ENCODE peak calls at places on chromosomes 5 and 9, in eight cellular contexts. O, R, S, X, W, A, E and V are unnamed samples.

GRCh38 chr5:31889131-31889561 is 250.2 kb downstream of the PDZD2 start:
- DNase-seq in E (no peak), X (no peak), S (no peak), W (peak), R (peak), O (no peak), A (no peak), V (no peak)

GRCh38 chr9:127524373-127524772 is 73.1 kb downstream of the LRSAM1 start:
- DNase-seq in A (no peak), O (no peak), W (no peak), X (no peak), E (no peak), S (no peak), R (no peak), V (no peak)

GRCh38 chr9:127776195-127776918 is 2.1 kb downstream of the SH2D3C start:
- DNase-seq in R (peak), O (no peak), W (no peak), E (no peak), S (no peak), X (no peak), A (no peak), V (no peak)

GRCh38 chr9:74865177-74865576 is 22.5 kb downstream of the TRPM6 start:
- DNase-seq in E (no peak), R (no peak), O (no peak), X (no peak), A (no peak), W (no peak), S (no peak), V (no peak)

GRCh38 chr5:143182106-143182505 is 221.4 kb downstream of the NR3C1 start:
- DNase-seq in W (no peak), A (no peak), E (no peak), O (no peak), S (no peak), R (no peak), X (no peak), V (no peak)

GRCh38 chr9:113538131-113538530 is 74.6 kb downstream of the RGS3 start:
- DNase-seq in E (no peak), R (no peak), O (peak), W (no peak), S (no peak), X (peak), A (no peak), V (no peak)

GRCh38 chr9:76913467-76913866 is 7.6 kb upstream of the PRUNE2 start:
- DNase-seq in S (no peak), W (no peak), O (no peak), A (no peak), E (no peak), R (no peak), X (no peak), V (no peak)

GRCh38 chr5:36573441-36573840 is 33.0 kb upstream of the SLC1A3 start:
- DNase-seq in S (no peak), R (no peak), X (no peak), W (no peak), A (peak), O (no peak), E (peak), V (peak)

GRCh38 chr9:70367305-70367930 is 47.0 kb downstream of the KLF9 start:
- DNase-seq in X (no peak), E (no peak), S (no peak), O (no peak), R (no peak), W (no peak), A (no peak), V (no peak)

GRCh38 chr5:110321117-110321516 is 405.4 kb downstream of the TMEM232 start:
- DNase-seq in R (no peak), W (no peak), S (no peak), O (no peak), E (no peak), A (no peak), X (no peak), V (no peak)

GRCh38 chr9:116134981-116135380 is 18.6 kb upstream of the PAPPA start:
- DNase-seq in R (no peak), A (no peak), W (no peak), S (no peak), O (no peak), E (no peak), X (no peak), V (no peak)

GRCh38 chr5:107218457-107219193 is 452.1 kb downstream of the EFNA5 start:
- DNase-seq in R (no peak), A (peak), E (no peak), W (no peak), S (no peak), O (no peak), X (no peak), V (peak)

GRCh38 chr9:91047529-91047928 is 245.9 kb downstream of the SYK start:
- DNase-seq in X (no peak), S (no peak), E (no peak), O (no peak), W (no peak), R (no peak), A (no peak), V (peak)

GRCh38 chr5:132883261-132883834 is 9.9 kb downstream of the LEAP2 start:
- DNase-seq in W (peak), X (peak), A (no peak), O (peak), S (peak), R (peak), E (peak), V (peak)

GRCh38 chr9:93081081-93081529 is 14.9 kb upstream of the CARD19 start:
- DNase-seq in X (peak), O (peak), W (no peak), R (no peak), S (no peak), E (no peak), A (no peak), V (no peak)

GRCh38 chr5:127702913-127703575 is at the start of gene CCDC192:
- DNase-seq in A (no peak), O (no peak), W (no peak), S (no peak), X (no peak), E (no peak), R (no peak), V (no peak)

GRCh38 chr9:108672475-108673065 is 183.2 kb downstream of the ACTL7B start:
- DNase-seq in O (no peak), A (no peak), R (no peak), W (no peak), X (no peak), S (no peak), E (no peak), V (peak)

GRCh38 chr5:140690376-140690932 is 716 bp downstream of the HARS1 start:
- DNase-seq in A (no peak), X (no peak), R (no peak), O (no peak), E (no peak), S (no peak), W (no peak), V (no peak)

GRCh38 chr5:31614147-31615030 is 24.5 kb upstream of the PDZD2 start:
- DNase-seq in O (no peak), A (no peak), X (no peak), E (no peak), W (no peak), R (no peak), S (peak), V (no peak)

GRCh38 chr5:139797335-139797734 is 1.7 kb downstream of the PSD2 start:
- DNase-seq in A (no peak), O (no peak), R (no peak), S (no peak), X (no peak), E (no peak), W (no peak), V (no peak)

GRCh38 chr5:141960449-141961323 is 2.7 kb upstream of the PCDH12 start:
- DNase-seq in O (peak), S (peak), W (peak), R (peak), A (peak), E (peak), X (peak), V (peak)

GRCh38 chr5:6488021-6488420 is 39.4 kb downstream of the UBE2QL1 start:
- DNase-seq in W (no peak), X (no peak), S (no peak), R (no peak), A (no peak), O (no peak), E (no peak), V (no peak)

DNA sequence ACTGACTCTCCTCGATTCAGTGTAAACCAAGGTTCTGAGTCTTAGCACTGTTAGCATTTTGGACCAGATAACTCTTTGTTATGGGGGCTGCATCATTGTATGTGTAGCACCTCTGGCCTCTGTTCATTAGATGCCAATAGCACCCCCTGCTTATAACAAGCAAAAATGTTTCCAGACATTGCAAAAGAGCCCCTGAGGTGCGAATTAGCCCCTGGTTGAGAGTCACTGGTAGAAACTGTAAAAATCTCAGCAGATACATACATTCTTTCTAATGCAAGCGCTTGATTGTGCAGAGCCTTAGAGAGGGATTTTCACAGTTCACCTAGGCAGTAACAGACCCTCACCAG is 2.8 kb downstream of the ADRB2 start:
- DNase-seq in A (no peak), R (no peak), O (no peak), S (no peak), W (no peak), E (no peak), X (no peak), V (no peak)
- H3K4me3 ChIP-seq in A (no peak), R (no peak), O (peak), S (peak), W (peak), E (peak), X (peak), V (peak)

DNA sequence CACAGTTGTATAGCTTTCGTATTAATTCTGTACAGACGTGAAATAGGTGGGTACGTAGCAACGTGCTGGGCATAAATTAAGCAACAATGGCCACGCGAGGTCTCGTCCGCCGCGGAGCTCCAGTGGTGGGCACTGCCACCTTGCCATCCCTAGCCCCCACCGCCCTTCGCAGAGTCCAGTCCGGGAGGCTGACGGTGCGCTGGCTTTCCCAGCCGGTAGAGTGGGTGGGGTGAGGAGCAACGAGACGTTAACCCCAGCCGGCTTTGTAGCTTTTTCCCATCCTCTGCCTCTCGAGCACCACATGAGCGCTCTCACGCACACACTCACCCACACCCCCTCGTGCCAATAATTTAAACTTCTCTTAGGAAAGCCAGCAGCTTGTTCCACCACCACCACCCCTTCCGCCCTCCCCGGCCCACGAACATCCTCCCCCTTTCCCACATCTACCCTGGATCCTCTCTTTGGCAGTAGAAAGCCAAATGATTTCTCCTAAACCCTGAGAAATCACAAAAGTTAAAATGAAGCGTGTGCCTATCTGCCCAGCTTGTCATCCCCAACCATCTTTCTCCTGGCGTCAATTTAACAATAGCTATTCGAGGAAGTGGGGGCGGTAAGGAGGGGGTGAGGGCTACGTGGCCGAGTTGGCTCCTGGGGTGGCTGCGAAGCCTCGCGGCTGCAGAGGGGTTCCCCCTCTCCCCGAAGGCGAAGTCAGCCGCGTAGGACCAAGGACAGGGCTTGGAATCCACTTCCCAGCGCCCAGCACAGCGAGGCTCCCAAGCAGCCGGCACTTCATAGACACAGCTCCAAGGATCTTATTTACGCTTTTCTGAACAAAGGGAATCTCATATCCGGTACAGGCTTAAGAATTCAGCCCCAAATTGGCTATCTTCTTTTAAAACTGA is 1.5 kb downstream of the ELAVL2 start:
- DNase-seq in W (no peak), O (no peak), X (no peak), S (peak), A (no peak), E (no peak), R (peak), V (peak)
- H3K4me3 ChIP-seq in W (peak), O (peak), X (no peak), S (peak), A (peak), E (no peak), R (no peak), V (peak)

GRCh38 chr9:4987996-4988421 is 2.9 kb downstream of the JAK2 start:
- DNase-seq in X (no peak), R (peak), O (peak), W (peak), E (peak), A (peak), S (peak), V (peak)
- H3K4me3 ChIP-seq in X (peak), R (no peak), O (peak), W (peak), E (no peak), A (peak), S (peak), V (no peak)

GRCh38 chr5:119367502-119368237 is 11.9 kb downstream of the TNFAIP8 start:
- DNase-seq in W (no peak), S (no peak), E (no peak), O (no peak), X (no peak), R (no peak), A (no peak), V (peak)

GRCh38 chr5:119368238-119368630 is 12.4 kb downstream of the TNFAIP8 start:
- DNase-seq in S (no peak), O (no peak), A (no peak), W (no peak), R (peak), X (no peak), E (no peak), V (no peak)

GRCh38 chr5:119363936-119364335 is 8.1 kb downstream of the TNFAIP8 start:
- DNase-seq in R (no peak), A (no peak), W (no peak), O (no peak), E (no peak), S (no peak), X (no peak), V (peak)

GRCh38 chr5:119365847-119366536 is 10.2 kb downstream of the TNFAIP8 start:
- DNase-seq in X (no peak), A (no peak), E (no peak), S (no peak), W (no peak), R (no peak), O (no peak), V (no peak)

DNA sequence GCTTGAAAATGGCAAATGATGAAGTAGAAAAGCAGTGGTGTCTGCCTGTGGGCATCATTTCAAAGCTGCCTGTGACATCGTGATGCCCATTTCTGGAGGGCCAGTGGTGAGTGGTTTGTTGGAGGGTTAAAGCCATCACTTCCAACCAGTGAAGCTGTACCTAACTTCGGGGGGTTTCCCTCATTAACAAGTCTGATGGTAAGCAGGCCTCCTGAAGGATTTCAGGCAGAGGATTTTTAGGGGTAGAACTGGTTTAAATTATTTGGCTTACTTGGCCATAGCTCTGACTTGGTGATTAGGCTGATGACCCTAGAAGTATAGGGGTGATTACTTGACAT is 10.7 kb downstream of the TNFAIP8 start:
- DNase-seq in R (no peak), O (no peak), W (no peak), E (no peak), A (no peak), S (no peak), X (no peak), V (no peak)
- H3K4me3 ChIP-seq in R (no peak), O (no peak), W (no peak), E (no peak), A (no peak), S (no peak), X (no peak), V (no peak)

GRCh38 chr5:180590543-180591248 is 603 bp downstream of the SCGB3A1 start:
- DNase-seq in X (peak), S (no peak), O (no peak), W (no peak), R (no peak), E (no peak), A (no peak), V (no peak)
- H3K4me3 ChIP-seq in X (no peak), S (peak), O (peak), W (peak), R (no peak), E (no peak), A (peak), V (no peak)

DNA sequence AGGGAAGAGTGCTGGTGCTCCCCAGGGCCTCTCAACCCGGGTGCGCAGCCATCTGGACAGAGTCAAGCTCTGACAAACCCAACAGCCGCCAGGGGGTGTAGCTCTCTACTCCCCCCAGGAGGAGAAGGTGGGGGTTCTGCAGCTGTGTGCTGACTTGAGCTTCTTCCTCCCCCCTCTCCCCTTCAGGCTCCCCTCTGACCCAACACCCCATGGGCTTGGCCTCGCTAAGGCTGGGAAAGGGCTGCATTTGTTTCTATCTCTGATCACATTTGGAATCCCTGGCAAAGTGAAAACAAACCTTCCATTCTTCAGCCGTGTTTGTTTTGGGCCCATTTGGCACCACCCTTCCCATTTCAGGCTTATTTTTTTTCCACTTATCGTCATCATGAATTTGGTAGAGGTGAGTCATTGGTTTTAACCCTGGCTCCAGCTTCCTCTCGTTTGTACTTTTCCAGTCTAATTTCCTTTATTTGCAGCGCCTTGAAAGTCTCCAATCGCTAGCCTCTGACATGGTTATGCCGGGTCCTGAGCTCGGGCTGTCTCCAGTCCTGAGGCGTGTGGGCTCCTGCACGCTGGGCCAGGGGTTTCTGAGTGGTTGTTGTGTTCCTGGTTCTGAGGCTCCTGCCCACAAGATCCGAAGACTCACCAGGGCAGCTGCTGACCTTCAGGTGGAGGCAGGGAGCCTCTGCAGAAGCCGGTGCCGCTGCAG is 36.1 kb downstream of the DAP start:
- DNase-seq in X (peak), R (no peak), E (peak), S (peak), A (peak), W (peak), O (peak), V (peak)
- H3K4me3 ChIP-seq in X (no peak), R (no peak), E (no peak), S (peak), A (no peak), W (peak), O (peak), V (no peak)

DNA sequence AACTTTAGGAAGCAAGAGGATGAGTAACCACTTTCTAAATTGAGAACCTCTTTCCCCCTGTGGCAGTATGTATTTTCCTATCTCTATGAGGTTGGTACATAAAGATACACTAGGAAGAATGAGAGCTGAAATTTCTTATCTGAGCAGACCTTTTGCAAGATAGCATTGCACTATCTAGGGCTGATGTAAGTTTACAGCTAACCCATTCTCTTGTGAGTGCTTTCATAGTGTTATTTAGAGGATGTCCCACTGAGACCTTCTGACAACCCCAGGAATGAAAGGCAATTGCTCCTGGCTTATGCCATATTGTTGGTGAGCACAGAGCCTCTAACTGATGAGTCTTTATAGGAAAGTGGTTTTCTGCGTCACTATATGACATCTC is 1209.3 kb upstream of the CDH6 start:
- DNase-seq in O (no peak), X (no peak), E (no peak), R (no peak), S (no peak), W (no peak), A (no peak), V (no peak)
- H3K4me3 ChIP-seq in O (no peak), X (no peak), E (no peak), R (no peak), S (no peak), W (no peak), A (no peak), V (no peak)

GRCh38 chr9:2158111-2158610 is 143.0 kb downstream of the SMARCA2 start:
- DNase-seq in X (peak), E (no peak), O (peak), A (peak), W (peak), R (peak), S (peak), V (peak)
- H3K4me3 ChIP-seq in X (peak), E (peak), O (peak), A (peak), W (peak), R (no peak), S (peak), V (peak)

GRCh38 chr5:115423051-115423450 is 121.5 kb downstream of the FEM1C start:
- DNase-seq in E (no peak), W (no peak), X (no peak), S (no peak), R (no peak), O (no peak), A (no peak), V (peak)

GRCh38 chr5:115424030-115424429 is 120.5 kb downstream of the FEM1C start:
- DNase-seq in R (no peak), S (no peak), E (no peak), X (no peak), W (no peak), O (no peak), A (no peak), V (no peak)

GRCh38 chr5:115424446-115424845 is 120.1 kb downstream of the FEM1C start:
- DNase-seq in S (no peak), R (no peak), O (no peak), A (no peak), E (no peak), W (no peak), X (no peak), V (no peak)

GRCh38 chr5:115419794-115420585 is 123.5 kb upstream of the CCDC112 start:
- DNase-seq in R (no peak), S (no peak), E (peak), W (no peak), A (peak), O (no peak), X (no peak), V (peak)

DNA sequence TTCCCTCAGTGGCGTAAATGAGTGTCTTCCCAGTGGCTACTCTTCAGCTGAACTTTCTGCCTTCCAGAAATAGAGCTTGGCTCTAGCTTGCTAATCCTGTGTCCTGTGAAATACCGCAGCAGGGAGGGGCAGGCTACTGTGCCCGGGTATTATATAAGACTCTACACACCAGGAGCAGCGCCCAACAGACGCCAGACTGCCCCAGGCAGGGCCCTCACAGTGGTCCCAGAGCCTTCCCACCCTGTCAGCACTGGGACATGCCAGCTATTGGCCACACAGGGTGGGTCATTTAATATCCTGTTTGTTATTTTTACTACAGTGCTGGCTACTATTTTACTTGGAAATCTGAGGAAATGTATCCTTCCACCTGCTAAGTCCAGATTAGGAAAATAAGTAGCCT is 121.0 kb downstream of the FEM1C start:
- DNase-seq in O (peak), R (peak), E (no peak), W (peak), A (no peak), S (peak), X (peak), V (peak)
- H3K4me3 ChIP-seq in O (no peak), R (no peak), E (no peak), W (no peak), A (no peak), S (no peak), X (no peak), V (no peak)